ENCODE peak calls at places on chromosomes 16 and 17, in five cellular contexts. L, X, C, N and G are unnamed samples.

GRCh38 chr16:75860654-75861053 is 134.4 kb upstream of the CPHXL start:
- DNase-seq in L (no peak), X (peak; percentile 50), C (no peak), N (no peak), G (no peak)

GRCh38 chr17:29640413-29640812 is 17.7 kb upstream of the CORO6 start:
- DNase-seq in L (peak; percentile 75), X (no peak), C (no peak), N (no peak), G (peak; percentile 76)

GRCh38 chr17:77842906-77843249 is 115.6 kb upstream of the TNRC6C start:
- DNase-seq in L (no peak), X (no peak), C (no peak), N (no peak), G (no peak)

GRCh38 chr17:82949984-82950383 is 110.2 kb upstream of the ZNF750 start:
- DNase-seq in L (no peak), X (no peak), C (no peak), N (no peak), G (no peak)

GRCh38 chr17:79968116-79968515 is 67.6 kb downstream of the TBC1D16 start:
- DNase-seq in L (no peak), X (no peak), C (no peak), N (no peak), G (no peak)

GRCh38 chr16:77336637-77337036 is 98.2 kb downstream of the ADAMTS18 start:
- DNase-seq in L (no peak), X (no peak), C (no peak), N (no peak), G (no peak)

GRCh38 chr17:37098910-37099664 is 150.3 kb downstream of the AATF start:
- DNase-seq in L (peak; percentile 21), X (no peak), C (no peak), N (no peak), G (no peak)

GRCh38 chr17:17718251-17718650 is 37.0 kb downstream of the RAI1 start:
- DNase-seq in L (no peak), X (no peak), C (no peak), N (no peak), G (no peak)

GRCh38 chr17:43695968-43696865 is 34.5 kb upstream of the MEOX1 start:
- DNase-seq in L (peak; percentile 70), X (no peak), C (no peak), N (no peak), G (no peak)

GRCh38 chr16:85381738-85382592 is 231.2 kb upstream of the GSE1 start:
- DNase-seq in L (peak; percentile 25), X (no peak), C (no peak), N (no peak), G (no peak)

GRCh38 chr17:50519141-50519834 is 11.0 kb downstream of the MYCBPAP start:
- DNase-seq in L (no peak), X (no peak), C (no peak), N (no peak), G (peak; percentile 50)

GRCh38 chr17:27233783-27234182 is 60.1 kb upstream of the WSB1 start:
- DNase-seq in L (no peak), X (no peak), C (no peak), N (no peak), G (no peak)

GRCh38 chr17:14923981-14924380 is 341.1 kb downstream of the PMP22 start:
- DNase-seq in L (peak; percentile 42), X (no peak), C (no peak), N (no peak), G (no peak)